ENCODE peak calls at places on chromosomes 5 and 9, in eight cellular contexts. One of them, this sample, is unnamed.

GRCh38 chr5:29162297-29162696 is 2031.2 kb upstream of the CDH6 start:
- DNase-seq in aorta: no peak
- DNase-seq in SJSA1: no peak
- DNase-seq in IMR-90: no peak
- DNase-seq in iPS DF 6.9: no peak
- DNase-seq in mesendoderm: no peak
- DNase-seq in heart right ventricle: no peak
- DNase-seq in suprapubic skin: no peak
- DNase-seq in this sample: no peak

GRCh38 chr9:137305060-137305787 is 3.2 kb upstream of the NRARP start:
- DNase-seq in aorta: peak; percentile 87
- DNase-seq in SJSA1: no peak
- DNase-seq in IMR-90: no peak
- DNase-seq in iPS DF 6.9: no peak
- DNase-seq in mesendoderm: peak; percentile 66
- DNase-seq in heart right ventricle: peak; percentile 71
- DNase-seq in suprapubic skin: peak; percentile 85
- DNase-seq in this sample: no peak

GRCh38 chr5:53378590-53379247 is 101.7 kb upstream of the FST start:
- DNase-seq in aorta: no peak
- DNase-seq in SJSA1: no peak
- DNase-seq in IMR-90: peak; percentile 90
- DNase-seq in iPS DF 6.9: no peak
- DNase-seq in mesendoderm: no peak
- DNase-seq in heart right ventricle: no peak
- DNase-seq in suprapubic skin: no peak
- DNase-seq in this sample: no peak

GRCh38 chr5:149489605-149490037 is 61.6 kb downstream of the CSNK1A1 start:
- DNase-seq in aorta: peak; percentile 91
- DNase-seq in SJSA1: peak; percentile 28
- DNase-seq in IMR-90: peak; percentile 43
- DNase-seq in iPS DF 6.9: no peak
- DNase-seq in mesendoderm: no peak
- DNase-seq in heart right ventricle: no peak
- DNase-seq in suprapubic skin: no peak
- DNase-seq in this sample: no peak

GRCh38 chr9:89923961-89924504 is 319.2 kb downstream of the GADD45G start:
- DNase-seq in aorta: no peak
- DNase-seq in SJSA1: no peak
- DNase-seq in IMR-90: no peak
- DNase-seq in iPS DF 6.9: no peak
- DNase-seq in mesendoderm: peak; percentile 65
- DNase-seq in heart right ventricle: no peak
- DNase-seq in suprapubic skin: peak; percentile 44
- DNase-seq in this sample: no peak

GRCh38 chr9:72978724-72979123 is 25.9 kb upstream of the ALDH1A1 start:
- DNase-seq in aorta: no peak
- DNase-seq in SJSA1: peak; percentile 5
- DNase-seq in IMR-90: no peak
- DNase-seq in iPS DF 6.9: no peak
- DNase-seq in mesendoderm: no peak
- DNase-seq in heart right ventricle: no peak
- DNase-seq in suprapubic skin: no peak
- DNase-seq in this sample: no peak

GRCh38 chr5:139752506-139753350 is 42.9 kb upstream of the PSD2 start:
- DNase-seq in aorta: no peak
- DNase-seq in SJSA1: no peak
- DNase-seq in IMR-90: peak; percentile 73
- DNase-seq in iPS DF 6.9: no peak
- DNase-seq in mesendoderm: no peak
- DNase-seq in heart right ventricle: no peak
- DNase-seq in suprapubic skin: no peak
- DNase-seq in this sample: no peak

GRCh38 chr5:56350595-56351170 is 117.6 kb upstream of the ANKRD55 start:
- DNase-seq in aorta: peak; percentile 85
- DNase-seq in SJSA1: peak; percentile 96
- DNase-seq in IMR-90: peak; percentile 96
- DNase-seq in iPS DF 6.9: no peak
- DNase-seq in mesendoderm: peak; percentile 64
- DNase-seq in heart right ventricle: peak; percentile 73
- DNase-seq in suprapubic skin: peak; percentile 82
- DNase-seq in this sample: peak; percentile 95

GRCh38 chr5:179290681-179291540 is 54.4 kb downstream of the ADAMTS2 start:
- DNase-seq in aorta: peak; percentile 62
- DNase-seq in SJSA1: no peak
- DNase-seq in IMR-90: no peak
- DNase-seq in iPS DF 6.9: no peak
- DNase-seq in mesendoderm: no peak
- DNase-seq in heart right ventricle: no peak
- DNase-seq in suprapubic skin: peak; percentile 69
- DNase-seq in this sample: peak; percentile 62

GRCh38 chr5:150622157-150622556 is 18.3 kb upstream of the SYNPO start:
- DNase-seq in aorta: no peak
- DNase-seq in SJSA1: no peak
- DNase-seq in IMR-90: peak; percentile 87
- DNase-seq in iPS DF 6.9: no peak
- DNase-seq in mesendoderm: no peak
- DNase-seq in heart right ventricle: no peak
- DNase-seq in suprapubic skin: no peak
- DNase-seq in this sample: no peak

GRCh38 chr5:150618188-150618587 is 22.3 kb upstream of the SYNPO start:
- DNase-seq in aorta: no peak
- DNase-seq in SJSA1: no peak
- DNase-seq in IMR-90: no peak
- DNase-seq in iPS DF 6.9: no peak
- DNase-seq in mesendoderm: no peak
- DNase-seq in heart right ventricle: peak; percentile 74
- DNase-seq in suprapubic skin: no peak
- DNase-seq in this sample: no peak

GRCh38 chr5:150618588-150619281 is 21.7 kb upstream of the SYNPO start:
- DNase-seq in aorta: no peak
- DNase-seq in SJSA1: no peak
- DNase-seq in IMR-90: peak; percentile 62
- DNase-seq in iPS DF 6.9: no peak
- DNase-seq in mesendoderm: no peak
- DNase-seq in heart right ventricle: peak; percentile 51
- DNase-seq in suprapubic skin: no peak
- DNase-seq in this sample: no peak

GRCh38 chr5:150621301-150621700 is 19.2 kb upstream of the SYNPO start:
- DNase-seq in aorta: no peak
- DNase-seq in SJSA1: no peak
- DNase-seq in IMR-90: no peak
- DNase-seq in iPS DF 6.9: no peak
- DNase-seq in mesendoderm: no peak
- DNase-seq in heart right ventricle: no peak
- DNase-seq in suprapubic skin: no peak
- DNase-seq in this sample: no peak

GRCh38 chr5:150619359-150620230 is 20.9 kb upstream of the SYNPO start:
- DNase-seq in aorta: peak; percentile 88
- DNase-seq in SJSA1: no peak
- DNase-seq in IMR-90: peak; percentile 87
- DNase-seq in iPS DF 6.9: no peak
- DNase-seq in mesendoderm: no peak
- DNase-seq in heart right ventricle: peak; percentile 83
- DNase-seq in suprapubic skin: no peak
- DNase-seq in this sample: no peak
- H3K27ac ChIP-seq in aorta: peak overlapping the region; percentile 62
- H3K27ac ChIP-seq in SJSA1: no peak overlapping the region
- H3K27ac ChIP-seq in IMR-90: peak overlapping the region; percentile 83
- H3K27ac ChIP-seq in iPS DF 6.9: no peak overlapping the region
- H3K27ac ChIP-seq in mesendoderm: no peak overlapping the region
- H3K27ac ChIP-seq in heart right ventricle: peak overlapping the region; percentile 87
- H3K27ac ChIP-seq in suprapubic skin: peak overlapping the region; percentile 15
- H3K27ac ChIP-seq in this sample: no peak overlapping the region

GRCh38 chr9:35792044-35792813 is 838 bp downstream of the NPR2 start:
- DNase-seq in aorta: peak; percentile 77
- DNase-seq in SJSA1: no peak
- DNase-seq in IMR-90: no peak
- DNase-seq in iPS DF 6.9: no peak
- DNase-seq in mesendoderm: no peak
- DNase-seq in heart right ventricle: no peak
- DNase-seq in suprapubic skin: peak; percentile 81
- DNase-seq in this sample: no peak
- H3K4me3 ChIP-seq in aorta: peak overlapping the region; percentile 32
- H3K4me3 ChIP-seq in SJSA1: no peak overlapping the region
- H3K4me3 ChIP-seq in IMR-90: peak overlapping the region; percentile 89
- H3K4me3 ChIP-seq in iPS DF 6.9: no peak overlapping the region
- H3K4me3 ChIP-seq in mesendoderm: no peak overlapping the region
- H3K4me3 ChIP-seq in heart right ventricle: peak overlapping the region; percentile 77
- H3K4me3 ChIP-seq in suprapubic skin: peak overlapping the region; percentile 54
- H3K4me3 ChIP-seq in this sample: no peak overlapping the region

DNA sequence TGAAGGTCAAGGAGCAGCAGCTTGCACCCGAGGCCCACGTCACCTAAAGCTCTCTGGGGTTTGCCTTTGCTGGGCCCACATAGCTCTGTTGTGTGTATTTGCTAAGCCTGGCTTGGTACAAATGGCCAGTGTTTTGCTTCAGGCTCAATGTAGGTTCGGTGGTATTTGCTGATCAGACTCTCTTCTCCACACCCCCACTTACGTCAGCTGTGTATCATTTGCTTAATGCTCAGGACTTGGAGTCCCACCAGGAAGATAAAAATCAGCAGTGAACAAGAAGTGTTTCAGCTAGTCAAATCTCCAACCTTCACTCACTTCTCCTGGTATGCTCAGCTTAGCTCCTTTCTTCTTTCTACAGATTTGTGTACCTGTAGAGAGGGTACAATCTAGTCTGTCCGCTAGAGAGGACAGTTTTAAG is 4.8 kb upstream of the RFESD start:
- DNase-seq in aorta: no peak
- DNase-seq in SJSA1: no peak
- DNase-seq in IMR-90: peak; percentile 54
- DNase-seq in iPS DF 6.9: no peak
- DNase-seq in mesendoderm: no peak
- DNase-seq in heart right ventricle: no peak
- DNase-seq in suprapubic skin: no peak
- DNase-seq in this sample: no peak
- H3K27ac ChIP-seq in aorta: peak overlapping the region; percentile 10
- H3K27ac ChIP-seq in SJSA1: no peak overlapping the region
- H3K27ac ChIP-seq in IMR-90: no peak overlapping the region
- H3K27ac ChIP-seq in iPS DF 6.9: no peak overlapping the region
- H3K27ac ChIP-seq in mesendoderm: no peak overlapping the region
- H3K27ac ChIP-seq in heart right ventricle: no peak overlapping the region
- H3K27ac ChIP-seq in suprapubic skin: peak overlapping the region; percentile 87
- H3K27ac ChIP-seq in this sample: no peak overlapping the region

GRCh38 chr5:72064801-72065570 is 42.3 kb upstream of the MAP1B start:
- DNase-seq in aorta: no peak
- DNase-seq in SJSA1: no peak
- DNase-seq in IMR-90: no peak
- DNase-seq in iPS DF 6.9: no peak
- DNase-seq in mesendoderm: peak; percentile 83
- DNase-seq in heart right ventricle: no peak
- DNase-seq in suprapubic skin: no peak
- DNase-seq in this sample: no peak
- H3K4me3 ChIP-seq in aorta: no peak overlapping the region
- H3K4me3 ChIP-seq in SJSA1: no peak overlapping the region
- H3K4me3 ChIP-seq in IMR-90: no peak overlapping the region
- H3K4me3 ChIP-seq in iPS DF 6.9: no peak overlapping the region
- H3K4me3 ChIP-seq in mesendoderm: no peak overlapping the region
- H3K4me3 ChIP-seq in heart right ventricle: no peak overlapping the region
- H3K4me3 ChIP-seq in suprapubic skin: no peak overlapping the region
- H3K4me3 ChIP-seq in this sample: no peak overlapping the region

GRCh38 chr9:108466238-108466637 is 389.5 kb downstream of the ACTL7B start:
- DNase-seq in aorta: no peak
- DNase-seq in SJSA1: no peak
- DNase-seq in IMR-90: no peak
- DNase-seq in iPS DF 6.9: no peak
- DNase-seq in mesendoderm: no peak
- DNase-seq in heart right ventricle: no peak
- DNase-seq in suprapubic skin: no peak
- DNase-seq in this sample: no peak
- H3K27ac ChIP-seq in aorta: no peak overlapping the region
- H3K27ac ChIP-seq in SJSA1: no peak overlapping the region
- H3K27ac ChIP-seq in IMR-90: no peak overlapping the region
- H3K27ac ChIP-seq in iPS DF 6.9: no peak overlapping the region
- H3K27ac ChIP-seq in mesendoderm: no peak overlapping the region
- H3K27ac ChIP-seq in heart right ventricle: no peak overlapping the region
- H3K27ac ChIP-seq in suprapubic skin: no peak overlapping the region
- H3K27ac ChIP-seq in this sample: no peak overlapping the region

GRCh38 chr5:61299254-61299653 is 32.8 kb upstream of the ZSWIM6 start:
- DNase-seq in aorta: no peak
- DNase-seq in SJSA1: peak; percentile 60
- DNase-seq in IMR-90: no peak
- DNase-seq in iPS DF 6.9: no peak
- DNase-seq in mesendoderm: no peak
- DNase-seq in heart right ventricle: no peak
- DNase-seq in suprapubic skin: no peak
- DNase-seq in this sample: no peak

GRCh38 chr5:61301345-61301744 is 30.7 kb upstream of the ZSWIM6 start:
- DNase-seq in aorta: no peak
- DNase-seq in SJSA1: no peak
- DNase-seq in IMR-90: peak; percentile 88
- DNase-seq in iPS DF 6.9: no peak
- DNase-seq in mesendoderm: peak; percentile 25
- DNase-seq in heart right ventricle: no peak
- DNase-seq in suprapubic skin: no peak
- DNase-seq in this sample: no peak

GRCh38 chr5:61303348-61303747 is 28.7 kb upstream of the ZSWIM6 start:
- DNase-seq in aorta: no peak
- DNase-seq in SJSA1: peak; percentile 40
- DNase-seq in IMR-90: no peak
- DNase-seq in iPS DF 6.9: no peak
- DNase-seq in mesendoderm: no peak
- DNase-seq in heart right ventricle: no peak
- DNase-seq in suprapubic skin: no peak
- DNase-seq in this sample: no peak

GRCh38 chr5:61304611-61305369 is 27.3 kb upstream of the ZSWIM6 start:
- DNase-seq in aorta: no peak
- DNase-seq in SJSA1: peak; percentile 91
- DNase-seq in IMR-90: peak; percentile 94
- DNase-seq in iPS DF 6.9: no peak
- DNase-seq in mesendoderm: peak; percentile 59
- DNase-seq in heart right ventricle: no peak
- DNase-seq in suprapubic skin: no peak
- DNase-seq in this sample: peak; percentile 99

GRCh38 chr5:61301820-61302563 is 30.1 kb upstream of the ZSWIM6 start:
- DNase-seq in aorta: peak; percentile 88
- DNase-seq in SJSA1: peak; percentile 95
- DNase-seq in IMR-90: peak; percentile 100
- DNase-seq in iPS DF 6.9: no peak
- DNase-seq in mesendoderm: peak; percentile 90
- DNase-seq in heart right ventricle: no peak
- DNase-seq in suprapubic skin: no peak
- DNase-seq in this sample: peak; percentile 95
- H3K4me3 ChIP-seq in aorta: no peak overlapping the region
- H3K4me3 ChIP-seq in SJSA1: peak overlapping the region; percentile 35
- H3K4me3 ChIP-seq in IMR-90: no peak overlapping the region
- H3K4me3 ChIP-seq in iPS DF 6.9: no peak overlapping the region
- H3K4me3 ChIP-seq in mesendoderm: no peak overlapping the region
- H3K4me3 ChIP-seq in heart right ventricle: no peak overlapping the region
- H3K4me3 ChIP-seq in suprapubic skin: no peak overlapping the region
- H3K4me3 ChIP-seq in this sample: peak overlapping the region; percentile 38

This sample was measured in RWPE2.